ENCODE peak calls at places on chromosomes 5 and 9, in four cellular contexts. J is nephron progenitor cell; S is CD8-positive, alpha-beta T cell; B is AG09309. N is an unnamed sample.

GRCh38 chr5:56815657-56816545 is 552 bp downstream of the MAP3K1 start:
- DNase-seq in J (no peak), S (peak; percentile 30), B (no peak), N (no peak)

GRCh38 chr5:122413722-122414121 is 101.7 kb downstream of the SNCAIP start:
- DNase-seq in B (no peak), S (no peak), J (no peak), N (no peak)

GRCh38 chr5:69519285-69519684 is 26.7 kb downstream of the OCLN start:
- DNase-seq in B (no peak), J (no peak), S (no peak), N (no peak)

GRCh38 chr9:124218438-124219289 is 39.1 kb upstream of the NEK6 start:
- DNase-seq in J (no peak), B (no peak), S (no peak), N (no peak)

GRCh38 chr5:108266235-108266634 is 115.7 kb downstream of the FBXL17 start:
- DNase-seq in B (no peak), S (no peak), J (no peak), N (no peak)

GRCh38 chr9:97307091-97307490 is 368 bp upstream of the CCDC180 start:
- DNase-seq in J (peak; percentile 85), S (no peak), B (no peak), N (peak; percentile 52)

GRCh38 chr5:114782869-114783268 is 386.8 kb downstream of the TRIM36 start:
- DNase-seq in J (no peak), S (no peak), B (no peak), N (no peak)

GRCh38 chr5:4563400-4563799 is 576.7 kb upstream of the ADAMTS16 start:
- DNase-seq in J (peak; percentile 40), B (no peak), S (no peak), N (no peak)

GRCh38 chr9:137319434-137319975 is 17.4 kb upstream of the NRARP start:
- DNase-seq in J (no peak), B (no peak), S (no peak), N (no peak)

GRCh38 chr9:91099471-91099870 is 262.2 kb downstream of the AUH start:
- DNase-seq in B (no peak), J (no peak), S (no peak), N (no peak)

GRCh38 chr5:181044662-181045305 is 4.7 kb downstream of the BTNL9 start:
- DNase-seq in B (no peak), J (no peak), S (no peak), N (no peak)

GRCh38 chr9:7432989-7433388 is 366.6 kb downstream of the DMAC1 start:
- DNase-seq in B (no peak), J (no peak), S (no peak), N (no peak)

GRCh38 chr5:52657231-52657645 is 130.5 kb upstream of the ITGA1 start:
- DNase-seq in B (peak; percentile 10), S (no peak), J (peak; percentile 8), N (no peak)

GRCh38 chr9:134141906-134142305 is 6.0 kb downstream of the WDR5 start:
- DNase-seq in S (no peak), B (no peak), J (no peak), N (no peak)

GRCh38 chr9:97983524-97984187 is 515 bp downstream of the ANP32B start:
- DNase-seq in S (peak; percentile 49), J (peak; percentile 57), B (no peak), N (no peak)

GRCh38 chr9:135566552-135566951 is 5.0 kb downstream of the PAEP start:
- DNase-seq in B (no peak), J (no peak), S (no peak), N (no peak)

GRCh38 chr5:158910782-158911692 is 188.7 kb downstream of the EBF1 start:
- DNase-seq in J (no peak), S (no peak), B (peak; percentile 13), N (no peak)

GRCh38 chr9:89484475-89485404 is 13.2 kb downstream of the SEMA4D start:
- DNase-seq in J (no peak), B (no peak), S (no peak), N (no peak)

GRCh38 chr5:88778736-88779135 is 104.2 kb downstream of the MEF2C start:
- DNase-seq in S (no peak), B (no peak), J (no peak), N (no peak)

GRCh38 chr5:102547659-102548058 is 48.9 kb upstream of the SLCO6A1 start:
- DNase-seq in J (no peak), B (no peak), S (no peak), N (no peak)

GRCh38 chr9:131667576-131667975 is 72.3 kb downstream of the RAPGEF1 start:
- DNase-seq in B (no peak), S (no peak), J (no peak), N (no peak)

GRCh38 chr5:140157032-140157781 is 17.8 kb upstream of the CYSTM1 start:
- DNase-seq in S (peak; percentile 83), B (no peak), J (peak; percentile 91), N (peak; percentile 51)

GRCh38 chr5:66666778-66667177 is 70.6 kb downstream of the MAST4 start:
- DNase-seq in S (no peak), J (no peak), B (no peak), N (no peak)

DNA sequence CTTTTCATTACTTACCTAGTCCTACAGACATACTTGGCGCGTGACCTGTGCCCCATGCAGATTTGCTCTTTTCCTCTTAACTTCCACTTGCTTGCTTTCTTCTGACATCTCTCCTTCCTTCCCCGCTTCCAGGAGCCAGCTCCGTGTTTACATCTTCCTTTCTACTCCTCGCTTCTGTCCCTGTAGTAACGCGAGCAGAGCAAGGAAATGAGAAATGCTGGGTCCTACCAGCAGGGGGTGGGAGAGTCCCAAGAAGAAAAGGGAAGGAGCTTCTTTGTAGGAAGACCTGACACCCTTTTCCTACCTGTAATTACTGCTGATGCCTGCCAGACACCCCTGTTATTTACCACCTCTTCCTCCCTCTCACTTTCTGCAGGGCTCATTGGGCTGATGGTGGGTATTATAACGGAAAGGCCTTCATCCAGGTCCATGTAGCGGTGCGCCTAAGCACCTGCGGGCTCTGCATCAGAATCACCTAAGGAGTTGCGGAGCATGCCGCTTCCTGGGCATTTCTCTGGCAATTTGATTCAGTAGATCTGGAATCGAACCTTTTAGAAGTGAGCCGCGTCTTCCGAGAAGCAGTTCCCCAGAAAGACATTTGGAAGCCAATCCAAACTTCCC is 1260.8 kb upstream of the WWC1 start:
- DNase-seq in J (peak; percentile 47), B (no peak), S (no peak), N (no peak)
- TF ChIP-seq CTCF in J (peak; percentile 51), B (no peak), S (no peak), N (peak; percentile 27)

GRCh38 chr9:33637881-33638280 is 113.8 kb downstream of the ANKRD18B start:
- DNase-seq in J (no peak), B (no peak), S (no peak), N (no peak)

GRCh38 chr9:33633621-33634020 is 109.6 kb downstream of the ANKRD18B start:
- DNase-seq in B (no peak), S (no peak), J (no peak), N (no peak)

DNA sequence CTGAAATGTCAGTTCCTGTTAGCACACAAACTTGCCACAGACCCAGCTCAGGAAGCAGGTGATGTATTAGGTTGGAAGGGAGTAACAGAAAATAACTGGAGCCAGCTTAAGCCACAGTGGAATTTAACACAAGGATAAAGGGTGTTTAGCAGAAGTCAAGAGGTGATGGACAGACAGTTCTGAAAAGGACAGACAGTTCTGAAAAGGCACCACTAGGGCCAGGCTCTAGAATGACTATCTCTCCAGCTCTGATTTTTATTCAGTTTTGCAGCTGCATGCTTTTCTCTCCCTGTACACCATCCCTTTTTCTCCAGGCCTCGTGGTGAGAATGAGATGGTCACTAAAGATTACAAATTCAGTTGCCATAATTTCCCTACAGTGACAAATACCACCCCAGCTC is 114.5 kb downstream of the ANKRD18B start:
- DNase-seq in J (no peak), S (no peak), B (no peak), N (no peak)
- TF ChIP-seq CTCF in J (no peak), S (no peak), B (no peak), N (no peak)

DNA sequence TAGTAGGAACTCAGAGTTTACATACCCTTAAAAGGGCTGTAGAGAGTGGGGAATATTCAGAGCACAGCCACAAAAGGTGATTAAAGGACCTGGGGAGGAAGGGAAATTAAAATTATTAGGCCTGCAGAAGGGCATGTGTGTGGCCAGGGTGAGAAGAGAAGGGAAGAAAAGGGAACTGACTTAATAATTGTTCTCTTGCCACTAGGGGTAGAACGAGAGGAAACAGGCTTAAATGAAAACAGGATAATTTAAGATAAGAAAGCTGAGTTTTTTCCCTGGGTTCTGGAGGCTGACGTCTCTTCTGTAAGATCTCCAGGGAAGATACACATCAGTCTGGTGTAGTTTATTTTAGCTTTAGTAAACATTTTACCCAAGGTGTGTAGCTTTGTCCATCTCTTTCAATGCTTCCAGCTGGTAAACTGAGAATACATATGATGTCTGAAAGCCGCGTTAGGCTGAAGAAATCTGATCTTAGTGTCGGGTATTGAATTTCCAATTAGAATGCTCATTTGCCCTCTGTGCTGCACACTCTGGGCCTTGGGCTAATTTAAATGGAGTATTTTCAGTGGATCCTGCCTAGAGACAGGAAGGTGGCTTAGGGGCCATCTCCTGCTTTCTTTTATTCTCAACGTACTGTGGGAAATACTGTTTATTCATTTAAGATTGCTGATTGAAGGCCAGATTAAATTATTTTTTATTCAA is 416.8 kb downstream of the TMEM38B start:
- DNase-seq in B (no peak), S (no peak), J (no peak), N (no peak)
- TF ChIP-seq CTCF in B (no peak), S (no peak), J (no peak), N (no peak)

GRCh38 chr9:78064075-78064474 is 32.5 kb upstream of the GNAQ start:
- DNase-seq in S (no peak), B (no peak), J (no peak), N (no peak)
- TF ChIP-seq CTCF in S (no peak), B (no peak), J (no peak), N (no peak)

GRCh38 chr9:126397056-126397455 is 70.4 kb downstream of the MVB12B start:
- DNase-seq in J (no peak), B (no peak), S (peak; percentile 56), N (no peak)
- TF ChIP-seq CTCF in J (no peak), B (no peak), S (peak; percentile 52), N (no peak)

N was measured in HFF-Myc.